ENCODE peak calls at places on chromosomes 12 and 14, in four cellular contexts. P is adrenal gland, I is PC-3, Q is psoas muscle. C is an unnamed sample.

GRCh38 chr14:60632777-60633176 is 16.5 kb downstream of the SIX1 start:
- DNase-seq in P (no peak), I (peak; percentile 27), Q (no peak), C (peak; percentile 35)

GRCh38 chr12:124545508-124546418 is 21.6 kb downstream of the NCOR2 start:
- DNase-seq in P (peak; percentile 93), I (no peak), Q (no peak), C (no peak)

GRCh38 chr14:101196795-101197590 is 293.5 kb upstream of the RTL1 start:
- DNase-seq in P (no peak), I (no peak), Q (peak; percentile 40), C (no peak)

GRCh38 chr14:53638966-53639365 is 317.7 kb downstream of the BMP4 start:
- DNase-seq in P (no peak), I (peak; percentile 37), Q (no peak), C (no peak)

GRCh38 chr14:46571970-46572369 is 79.6 kb downstream of the RPL10L start:
- DNase-seq in P (no peak), I (peak; percentile 91), Q (no peak), C (peak; percentile 94)

GRCh38 chr12:103742349-103742784 is 98.7 kb downstream of the NT5DC3 start:
- DNase-seq in P (peak; percentile 37), I (peak; percentile 61), Q (no peak), C (peak; percentile 27)

GRCh38 chr12:34526946-34527345 is 504.6 kb downstream of the ALG10 start:
- DNase-seq in P (no peak), I (peak; percentile 91), Q (no peak), C (peak; percentile 66)

GRCh38 chr12:119512772-119513497 is 80.6 kb upstream of the TMEM233 start:
- DNase-seq in P (peak; percentile 3), I (peak; percentile 44), Q (no peak), C (no peak)

GRCh38 chr12:12219664-12220063 is 47.2 kb downstream of the LRP6 start:
- DNase-seq in P (no peak), I (no peak), Q (no peak), C (no peak)

GRCh38 chr14:50425816-50426215 is 29.1 kb upstream of the CDKL1 start:
- DNase-seq in P (no peak), I (no peak), Q (no peak), C (no peak)

GRCh38 chr12:114713466-114714215 is 29.7 kb upstream of the TBX3 start:
- DNase-seq in P (no peak), I (no peak), Q (no peak), C (no peak)
- H3K4me3 ChIP-seq in P (no peak overlapping the region), I (no peak overlapping the region), Q (no peak overlapping the region), C (no peak overlapping the region)

GRCh38 chr14:106848330-106849121 is 1322.1 kb downstream of the TMEM121 start:
- DNase-seq in P (peak; percentile 64), I (peak; percentile 86), Q (no peak), C (peak; percentile 73)
- TF ChIP-seq CTCF in P (peak; percentile 28), I (peak; percentile 55), Q (no peak), C (peak; percentile 13)

GRCh38 chr12:132267873-132268272 is 61.5 kb downstream of the GALNT9 start:
- DNase-seq in P (no peak), I (no peak), Q (no peak), C (no peak)
- H3K27me3 ChIP-seq in P (peaks cover 14% of the 10 kb centered on the region), I (peaks cover 22% of the 10 kb centered on the region), Q (peaks cover 92% of the 10 kb centered on the region), C (no peaks in the 10 kb centered on the region)

DNA sequence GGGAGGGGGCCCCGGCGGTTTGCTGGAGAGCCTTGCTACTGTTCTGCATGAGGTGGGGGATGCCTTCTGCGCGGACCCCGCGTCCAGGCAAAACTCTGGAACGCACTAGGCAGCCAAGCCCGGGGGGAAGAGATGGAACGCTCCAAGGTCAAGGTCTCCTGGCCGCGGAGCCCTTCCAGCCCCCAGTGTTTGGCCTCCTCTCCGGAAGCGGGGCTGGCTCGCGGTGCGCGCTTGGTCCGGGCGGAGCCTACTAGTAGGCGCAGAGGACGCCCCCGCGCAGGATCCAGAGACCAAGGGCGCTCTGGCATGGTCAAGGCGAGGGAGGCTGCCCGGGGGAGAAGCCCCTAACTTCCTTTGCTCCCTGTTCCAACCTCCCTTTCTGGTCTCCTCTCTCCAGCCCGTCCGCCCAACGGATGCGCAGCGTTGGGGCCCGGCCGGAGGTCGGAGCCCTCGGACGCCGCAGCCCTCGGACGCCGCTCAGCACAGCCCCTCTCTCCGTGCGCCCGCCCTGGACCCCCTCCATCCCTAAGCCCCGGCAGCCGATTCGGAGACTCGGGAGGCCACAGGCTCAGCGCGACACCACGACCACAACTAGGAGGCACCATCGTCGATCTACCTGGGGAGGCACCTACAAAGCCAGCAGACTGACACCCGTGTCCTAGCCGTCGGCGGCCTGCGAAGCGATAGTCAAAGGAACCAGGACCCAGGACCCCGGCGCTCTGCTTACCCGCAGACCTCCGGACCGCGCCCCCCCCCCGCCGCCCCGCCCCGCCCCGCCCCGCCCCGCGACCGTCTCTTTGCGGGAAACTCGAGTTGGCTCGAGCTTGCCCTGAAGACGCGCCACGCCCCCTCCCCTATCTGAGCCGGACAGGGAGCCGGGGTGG is 587 bp upstream of the KCNK13 start:
- DNase-seq in P (no peak), I (no peak), Q (no peak), C (no peak)
- H3K4me3 ChIP-seq in P (no peak overlapping the region), I (peak overlapping the region; percentile 69), Q (peak overlapping the region; percentile 62), C (peak overlapping the region; percentile 37)

C was measured in bronchial epithelial cell.